ENCODE peak calls at places on chromosome 5, in five cellular contexts. G is HCT116, L is GM12878, O is H1, W is HepG2. E is an unnamed sample.

GRCh38 chr5:149418910-149419531 is 39.9 kb upstream of the IL17B start:
- DNase-seq in G (no peak), L (no peak), O (no peak), W (no peak), E (no peak)

GRCh38 chr5:162393555-162393954 is 326.0 kb downstream of the GABRG2 start:
- DNase-seq in G (no peak), L (no peak), O (no peak), W (no peak), E (no peak)

GRCh38 chr5:35360671-35361070 is 130.4 kb upstream of the PRLR start:
- DNase-seq in G (no peak), L (no peak), O (no peak), W (no peak), E (no peak)

GRCh38 chr5:31421806-31422586 is 109.9 kb downstream of the DROSHA start:
- DNase-seq in G (no peak), L (no peak), O (no peak), W (no peak), E (no peak)

GRCh38 chr5:115736004-115736689 is 80.3 kb downstream of the CDO1 start:
- DNase-seq in G (no peak), L (no peak), O (no peak), W (no peak), E (no peak)

GRCh38 chr5:64165500-64166200 is at the start of gene RNF180:
- DNase-seq in G (no peak), L (no peak), O (peak; percentile 84), W (no peak), E (peak; percentile 45)

GRCh38 chr5:88760512-88760911 is 122.5 kb downstream of the MEF2C start:
- DNase-seq in G (no peak), L (no peak), O (no peak), W (no peak), E (peak; percentile 18)

GRCh38 chr5:154103223-154103622 is 64.5 kb downstream of the MFAP3 start:
- DNase-seq in G (no peak), L (no peak), O (no peak), W (no peak), E (no peak)

GRCh38 chr5:73987915-73988314 is 361.9 kb downstream of the ARHGEF28 start:
- DNase-seq in G (no peak), L (no peak), O (no peak), W (no peak), E (no peak)

GRCh38 chr5:159337291-159337974 is 7.1 kb upstream of the IL12B start:
- DNase-seq in G (no peak), L (no peak), O (no peak), W (no peak), E (no peak)

GRCh38 chr5:77972545-77973252 is 196.6 kb upstream of the TBCA start:
- DNase-seq in G (no peak), L (no peak), O (no peak), W (no peak), E (no peak)

GRCh38 chr5:54659651-54660050 is 142.1 kb downstream of the SNX18 start:
- DNase-seq in G (no peak), L (no peak), O (no peak), W (no peak), E (no peak)

GRCh38 chr5:43190755-43191603 is 1.0 kb upstream of the NIM1K start:
- DNase-seq in G (no peak), L (no peak), O (no peak), W (no peak), E (no peak)

GRCh38 chr5:36304095-36304494 is 2.4 kb upstream of the RANBP3L start:
- DNase-seq in G (no peak), L (no peak), O (no peak), W (no peak), E (no peak)

GRCh38 chr5:143898381-143898780 is 86.4 kb downstream of the HMHB1 start:
- DNase-seq in G (no peak), L (no peak), O (no peak), W (no peak), E (no peak)

DNA sequence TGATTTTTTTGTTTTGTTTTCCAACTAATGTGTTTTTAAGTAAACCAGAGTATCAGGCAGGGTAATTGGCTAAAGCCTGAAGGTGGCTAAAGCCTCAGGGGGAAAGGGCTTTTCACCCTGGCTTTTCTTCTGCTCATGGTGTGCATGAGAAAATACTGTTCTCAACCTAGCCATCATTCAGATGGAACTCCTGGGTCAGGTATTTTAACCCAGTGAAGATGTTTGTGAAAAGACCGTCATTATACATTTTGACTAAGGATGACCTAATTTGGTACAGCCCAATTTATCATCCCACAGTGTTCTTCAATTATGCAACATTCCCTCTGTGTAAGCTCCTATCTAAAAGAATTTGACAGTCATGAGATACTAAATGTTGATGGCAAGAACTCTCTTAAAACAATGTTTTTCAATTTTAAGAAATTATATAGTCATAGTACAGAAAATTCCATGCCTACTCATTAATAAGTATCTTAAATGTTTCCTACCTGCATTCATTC is 209.5 kb upstream of the TARS1 start:
- DNase-seq in G (no peak), L (no peak), O (no peak), W (no peak), E (no peak)
- TF ChIP-seq SP1 in G (no peak), L (no peak), O (no peak), W (no peak), E (no peak)

GRCh38 chr5:65907138-65907537 is 19.2 kb upstream of the ERBIN start:
- DNase-seq in G (no peak), L (no peak), O (no peak), W (no peak), E (no peak)
- TF ChIP-seq SP1 in G (no peak), L (no peak), O (no peak), W (no peak), E (no peak)

DNA sequence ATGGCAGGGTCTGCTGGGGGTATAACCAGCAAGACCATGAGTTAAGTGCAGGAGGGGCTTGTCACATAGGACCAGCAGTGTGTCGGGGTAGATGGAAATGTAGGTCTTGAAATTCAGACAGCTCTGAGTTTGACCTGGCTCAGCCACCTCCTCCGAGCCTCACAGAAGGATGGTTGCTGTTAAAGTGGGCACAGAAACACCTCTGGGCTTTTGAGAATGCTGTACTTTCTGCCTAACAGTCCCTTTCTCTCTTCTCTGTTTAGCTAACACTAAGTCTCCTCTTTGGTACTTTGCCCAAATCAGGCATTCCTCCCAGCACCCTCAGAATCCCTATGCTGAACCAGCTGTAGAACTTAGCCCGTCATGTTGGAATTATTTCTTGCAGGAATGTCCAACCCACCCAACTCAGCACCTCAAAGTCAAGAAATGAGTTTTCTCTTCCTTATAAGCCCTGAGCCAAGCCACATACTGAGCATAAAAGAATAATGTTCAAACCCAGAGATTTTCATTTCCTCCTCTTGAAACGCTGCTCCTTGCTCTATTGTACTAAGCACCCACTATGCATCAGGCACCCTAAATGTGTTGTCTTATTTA is 41.7 kb upstream of the MATR3 start:
- DNase-seq in G (no peak), L (no peak), O (no peak), W (no peak), E (no peak)
- TF ChIP-seq SP1 in G (no peak), L (no peak), O (no peak), W (no peak), E (no peak)

GRCh38 chr5:179908528-179908927 is 831 bp upstream of the TBC1D9B start:
- DNase-seq in G (no peak), L (no peak), O (peak; percentile 82), W (peak; percentile 32), E (peak; percentile 49)
- TF ChIP-seq SP1 in G (no peak), L (no peak), O (no peak), W (no peak), E (no peak)

GRCh38 chr5:76807296-76807695 is 11.5 kb upstream of the F2RL1 start:
- DNase-seq in G (no peak), L (no peak), O (no peak), W (peak; percentile 36), E (no peak)
- TF ChIP-seq SP1 in G (peak; percentile 58), L (no peak), O (no peak), W (no peak), E (no peak)

DNA sequence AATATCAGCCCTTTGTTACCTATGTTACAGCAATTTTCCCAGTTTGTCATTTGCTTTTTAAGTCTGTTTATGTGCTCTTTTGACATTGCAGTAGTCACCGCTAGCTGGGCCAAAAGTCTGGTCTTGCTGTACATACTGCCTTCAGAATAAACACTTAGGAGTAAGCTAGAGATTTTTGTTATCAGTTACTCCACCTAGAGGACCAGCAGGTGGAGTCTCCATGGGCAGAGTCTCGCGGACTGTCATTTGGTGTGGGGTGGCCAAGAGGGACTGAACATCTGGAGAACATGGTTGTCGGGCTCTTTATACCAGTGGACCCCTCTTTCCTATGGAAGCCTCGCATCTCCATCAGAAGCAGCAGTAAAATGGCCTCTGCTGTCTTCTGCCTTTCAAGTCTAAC is 10.8 kb upstream of the MGAT1 start:
- DNase-seq in G (no peak), L (no peak), O (no peak), W (no peak), E (no peak)
- TF ChIP-seq SP1 in G (no peak), L (no peak), O (no peak), W (no peak), E (no peak)

DNA sequence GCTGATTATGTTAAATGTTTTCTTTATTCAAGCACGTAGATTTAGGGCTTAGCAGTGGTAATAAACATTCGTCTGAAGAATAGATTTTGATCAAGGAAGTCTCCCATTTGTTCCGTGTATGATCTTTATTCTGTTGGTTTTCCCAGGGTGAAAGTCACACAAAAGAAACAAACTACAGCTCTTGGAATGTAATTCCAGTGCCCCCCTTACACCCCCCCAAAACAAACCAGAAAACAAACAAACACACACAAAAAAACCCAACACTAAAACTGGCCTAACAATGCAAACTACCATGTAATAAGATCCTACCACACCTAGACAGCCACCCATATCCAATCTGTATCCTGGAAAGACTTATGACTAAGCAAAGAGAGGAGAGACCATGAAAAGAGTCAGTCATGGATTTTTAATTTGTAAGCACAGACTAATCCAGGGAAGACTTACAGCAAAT is 196.2 kb upstream of the ELL2 start:
- DNase-seq in G (no peak), L (no peak), O (no peak), W (no peak), E (no peak)
- TF ChIP-seq SP1 in G (no peak), L (no peak), O (no peak), W (no peak), E (no peak)

DNA sequence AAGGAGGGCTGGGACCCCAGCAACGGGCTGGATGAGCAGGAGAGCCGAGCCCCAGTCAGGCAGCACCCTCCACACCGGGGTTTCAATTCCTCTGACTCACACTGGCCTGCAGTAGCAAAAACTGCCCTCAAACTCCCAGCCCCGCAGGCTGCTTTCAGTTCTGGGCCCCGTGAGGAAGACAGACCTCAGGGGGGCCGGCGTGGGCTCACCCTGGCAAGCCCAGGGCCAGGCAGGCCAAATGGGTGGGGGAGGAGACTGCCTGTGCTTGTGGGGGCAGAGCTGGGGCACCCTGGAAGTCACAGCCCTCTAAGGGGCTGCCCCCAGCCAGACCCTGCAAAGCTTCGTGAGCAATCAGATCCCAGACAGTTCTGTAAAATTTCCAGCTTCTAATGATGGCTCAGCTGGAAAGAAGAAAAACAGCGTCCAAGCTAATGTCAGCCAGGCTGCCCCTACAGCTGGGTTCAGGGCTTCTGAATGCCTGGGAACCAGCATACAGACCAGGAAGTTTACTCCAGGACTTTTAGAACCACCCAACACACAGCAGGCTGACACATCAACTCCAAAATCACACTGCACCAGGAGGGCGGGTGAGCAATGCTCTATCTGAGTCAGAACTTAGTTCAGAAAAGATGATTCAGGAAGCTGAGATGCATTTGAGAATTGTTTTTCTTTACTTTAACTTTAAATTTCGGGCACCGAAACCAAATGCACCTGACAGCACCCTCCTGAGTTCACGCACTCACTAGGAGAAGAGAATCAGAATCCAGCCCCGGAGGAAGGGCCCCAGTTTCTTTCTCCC is 34.7 kb downstream of the LPCAT1 start:
- DNase-seq in G (no peak), L (peak; percentile 77), O (no peak), W (no peak), E (no peak)
- TF ChIP-seq SP1 in G (no peak), L (no peak), O (no peak), W (no peak), E (no peak)

E was measured in HEK293T.